ENCODE peak calls at places on chromosomes 13 and 19, in ten cellular contexts. X is OCI-LY7; A is uterus; B is CD8-positive, alpha-beta T cell; D is heart left ventricle; T is hepatocyte; H is transverse colon; R is endothelial cell of umbilical vein; S is esophagus muscularis mucosa; U is heart right ventricle. C is an unnamed sample.

GRCh38 chr19:1261512-1261862 is 7.6 kb upstream of the CIRBP start:
- DNase-seq in X (peak; percentile 74), A (no peak), B (no peak), D (no peak), T (no peak), H (peak; percentile 46), R (no peak), S (no peak), U (peak; percentile 38), C (no peak)

GRCh38 chr13:59543418-59543817 is 620.3 kb downstream of the DIAPH3 start:
- DNase-seq in X (no peak), A (no peak), B (no peak), D (no peak), T (no peak), H (no peak), R (no peak), S (no peak), U (no peak), C (no peak)

GRCh38 chr13:33937373-33938087 is 119.6 kb downstream of the RFC3 start:
- DNase-seq in X (no peak), A (no peak), B (no peak), D (no peak), T (no peak), H (no peak), R (peak; percentile 13), S (no peak), U (no peak), C (no peak)

GRCh38 chr19:43606569-43607229 is 5.2 kb upstream of the SRRM5 start:
- DNase-seq in X (no peak), A (no peak), B (no peak), D (no peak), T (no peak), H (no peak), R (no peak), S (no peak), U (no peak), C (no peak)

GRCh38 chr13:30785146-30785845 is 50.0 kb downstream of the ALOX5AP start:
- DNase-seq in X (no peak), A (no peak), B (no peak), D (no peak), T (no peak), H (no peak), R (no peak), S (no peak), U (no peak), C (no peak)

GRCh38 chr19:14871619-14872230 is 14.2 kb downstream of the OR7A17 start:
- DNase-seq in X (peak; percentile 39), A (no peak), B (no peak), D (no peak), T (no peak), H (no peak), R (peak; percentile 13), S (no peak), U (no peak), C (no peak)

GRCh38 chr13:75418997-75419396 is 63.0 kb downstream of the TBC1D4 start:
- DNase-seq in X (no peak), A (no peak), B (no peak), D (no peak), T (no peak), H (no peak), R (no peak), S (no peak), U (no peak), C (no peak)

GRCh38 chr19:1882089-1882785 is 3.1 kb downstream of the ABHD17A start:
- DNase-seq in X (peak; percentile 79), A (no peak), B (peak; percentile 60), D (no peak), T (no peak), H (peak; percentile 51), R (peak; percentile 49), S (no peak), U (no peak), C (no peak)

GRCh38 chr13:85772379-85772778 is 26.8 kb downstream of the SLITRK6 start:
- DNase-seq in X (peak; percentile 2), A (no peak), B (no peak), D (no peak), T (no peak), H (no peak), R (no peak), S (no peak), U (no peak), C (no peak)

GRCh38 chr13:76210262-76210661 is 574.1 kb downstream of the LMO7 start:
- DNase-seq in X (no peak), A (no peak), B (no peak), D (peak; percentile 61), T (no peak), H (no peak), R (no peak), S (no peak), U (peak; percentile 27), C (no peak)

GRCh38 chr19:10835754-10836477 is at the start of gene TMED1:
- DNase-seq in X (peak; percentile 100), A (peak; percentile 100), B (peak; percentile 87), D (peak; percentile 100), T (peak; percentile 100), H (peak; percentile 100), R (peak; percentile 99), S (peak; percentile 100), U (peak; percentile 100), C (peak; percentile 96)

GRCh38 chr19:13100031-13100588 is 2.5 kb downstream of the LYL1 start:
- DNase-seq in X (peak; percentile 35), A (peak; percentile 26), B (peak; percentile 48), D (peak; percentile 28), T (no peak), H (no peak), R (peak; percentile 51), S (no peak), U (no peak), C (no peak)

GRCh38 chr19:13099073-13099999 is 3.3 kb downstream of the LYL1 start:
- DNase-seq in X (peak; percentile 70), A (peak; percentile 77), B (peak; percentile 61), D (peak; percentile 85), T (peak; percentile 63), H (peak; percentile 85), R (peak; percentile 79), S (no peak), U (peak; percentile 81), C (no peak)

GRCh38 chr19:13102416-13102665 is 317 bp downstream of the LYL1 start:
- DNase-seq in X (no peak), A (no peak), B (no peak), D (no peak), T (no peak), H (no peak), R (no peak), S (no peak), U (no peak), C (no peak)

GRCh38 chr19:13101590-13102415 is 855 bp downstream of the LYL1 start:
- DNase-seq in X (no peak), A (peak; percentile 24), B (no peak), D (no peak), T (no peak), H (no peak), R (no peak), S (no peak), U (no peak), C (no peak)

GRCh38 chr19:13100871-13101589 is 1.6 kb downstream of the LYL1 start:
- DNase-seq in X (peak; percentile 37), A (peak; percentile 43), B (no peak), D (peak; percentile 32), T (no peak), H (no peak), R (peak; percentile 60), S (no peak), U (no peak), C (no peak)
- TF ChIP-seq CTCF in X (peak; percentile 86), A (no peak), B (no peak), D (no peak), T (peak; percentile 20), H (peak; percentile 22), R (peak; percentile 79), S (peak; percentile 8), U (no peak), C (peak; percentile 15)

GRCh38 chr13:29456419-29456818 is 139.1 kb downstream of the SLC7A1 start:
- DNase-seq in X (no peak), A (no peak), B (no peak), D (no peak), T (no peak), H (no peak), R (no peak), S (no peak), U (no peak), C (no peak)

GRCh38 chr13:29459818-29460335 is 135.6 kb downstream of the SLC7A1 start:
- DNase-seq in X (no peak), A (no peak), B (no peak), D (no peak), T (no peak), H (no peak), R (no peak), S (no peak), U (no peak), C (no peak)

GRCh38 chr13:29454931-29455481 is 140.5 kb downstream of the SLC7A1 start:
- DNase-seq in X (peak; percentile 33), A (no peak), B (no peak), D (no peak), T (no peak), H (no peak), R (peak; percentile 24), S (peak; percentile 34), U (no peak), C (no peak)

GRCh38 chr13:29458419-29458818 is 137.1 kb downstream of the SLC7A1 start:
- DNase-seq in X (no peak), A (no peak), B (no peak), D (no peak), T (no peak), H (no peak), R (no peak), S (no peak), U (no peak), C (no peak)

DNA sequence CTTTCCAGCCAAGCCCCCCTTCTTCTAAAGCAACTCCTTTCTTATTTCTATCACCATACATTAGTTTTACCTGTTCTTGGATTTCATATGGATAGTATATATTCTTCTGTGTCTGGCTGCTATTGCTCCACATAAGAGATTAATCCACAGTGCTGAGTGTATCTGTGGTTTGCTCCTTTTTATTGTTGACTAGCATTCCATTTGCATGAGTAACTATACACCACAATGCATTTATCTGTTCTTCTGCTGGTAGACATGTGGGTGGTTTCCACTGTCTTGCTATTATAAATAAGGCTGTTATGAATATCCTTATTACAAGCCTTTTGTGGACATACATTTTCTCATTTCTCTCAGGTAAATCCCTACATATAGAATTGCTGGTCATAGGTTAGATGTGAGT is 138.2 kb downstream of the SLC7A1 start:
- DNase-seq in X (no peak), A (no peak), B (no peak), D (no peak), T (no peak), H (no peak), R (peak; percentile 47), S (no peak), U (no peak), C (no peak)
- H3K27ac ChIP-seq in X (no peak overlapping the region), A (no peak overlapping the region), B (no peak overlapping the region), D (peak overlapping the region; percentile 10), T (no peak overlapping the region), H (no peak overlapping the region), R (no peak overlapping the region), S (no peak overlapping the region), U (no peak overlapping the region), C (no peak overlapping the region)

GRCh38 chr19:49073514-49074378 is 1.2 kb upstream of the KCNA7 start:
- DNase-seq in X (peak; percentile 19), A (no peak), B (no peak), D (no peak), T (no peak), H (no peak), R (no peak), S (no peak), U (no peak), C (no peak)
- TF ChIP-seq CTCF in X (peak; percentile 52), A (no peak), B (no peak), D (no peak), T (no peak), H (no peak), R (peak; percentile 8), S (no peak), U (no peak), C (peak; percentile 34)

GRCh38 chr19:45322744-45323281 is at the start of gene CKM:
- DNase-seq in X (no peak), A (no peak), B (no peak), D (peak; percentile 94), T (no peak), H (no peak), R (no peak), S (no peak), U (peak; percentile 81), C (no peak)
- H3K27ac ChIP-seq in X (no peak within 1 kb of the TSS), A (no peak within 1 kb of the TSS), B (no peak within 1 kb of the TSS), D (peak within 1 kb of the TSS; percentile 100), T (no peak within 1 kb of the TSS), H (peak within 1 kb of the TSS; percentile 67), R (no peak within 1 kb of the TSS), S (peak within 1 kb of the TSS; percentile 81), U (peak within 1 kb of the TSS; percentile 99), C (peak within 1 kb of the TSS; percentile 9)

C was measured in esophagus squamous epithelium.